ENCODE peak calls at places on chromosomes 4 and X, in six cellular contexts. L, D, F, E, N and G are unnamed samples.
A peak's percentile ranks its signal among the peaks of the same experiment; 100 is the strongest.

GRCh38 chrX:87664381-87664780 is 146.8 kb downstream of the KLHL4 start:
- DNase-seq in L (no peak), D (no peak), F (peak; percentile 2), E (no peak), N (no peak), G (no peak)

GRCh38 chr4:150229538-150229937 is 151.3 kb downstream of the DCLK2 start:
- DNase-seq in L (no peak), D (no peak), F (no peak), E (no peak), N (no peak), G (no peak)

GRCh38 chr4:61517144-61517543 is 317.0 kb downstream of the ADGRL3 start:
- DNase-seq in L (no peak), D (no peak), F (no peak), E (no peak), N (no peak), G (no peak)

GRCh38 chr4:54676062-54676461 is 18.3 kb downstream of the KIT start:
- DNase-seq in L (no peak), D (no peak), F (no peak), E (no peak), N (no peak), G (no peak)

GRCh38 chrX:17689971-17690409 is 47.3 kb upstream of the SCML1 start:
- DNase-seq in L (peak; percentile 2), D (no peak), F (peak; percentile 46), E (peak; percentile 76), N (no peak), G (peak; percentile 16)

GRCh38 chr4:159296061-159296460 is 193.2 kb downstream of the RAPGEF2 start:
- DNase-seq in L (no peak), D (no peak), F (peak; percentile 40), E (no peak), N (no peak), G (no peak)

GRCh38 chrX:50343917-50344316 is 126.7 kb downstream of the DGKK start:
- DNase-seq in L (no peak), D (no peak), F (no peak), E (no peak), N (no peak), G (no peak)

GRCh38 chrX:154467556-154467955 is 9.5 kb downstream of the PLXNA3 start:
- DNase-seq in L (no peak), D (no peak), F (no peak), E (no peak), N (no peak), G (no peak)

GRCh38 chr4:25862411-25863346 is at the start of gene SEL1L3:
- DNase-seq in L (peak; percentile 54), D (peak; percentile 52), F (peak; percentile 59), E (no peak), N (no peak), G (no peak)

GRCh38 chr4:24211821-24212220 is 322.0 kb upstream of the PPARGC1A start:
- DNase-seq in L (no peak), D (no peak), F (no peak), E (no peak), N (no peak), G (no peak)